ENCODE peak calls at places on chromosomes 7 and 10, in five cellular contexts. One of them, this sample, is unnamed.
A peak's percentile ranks its signal among the peaks of the same experiment; 100 is the strongest.

GRCh38 chr7:94409561-94409960 is 14.9 kb downstream of the COL1A2 start:
- DNase-seq in A549: no peak
- DNase-seq in stomach: no peak
- DNase-seq in GM12891: no peak
- DNase-seq in adrenal gland: no peak
- DNase-seq in this sample: no peak

GRCh38 chr10:129933456-129934092 is 30.5 kb downstream of the EBF3 start:
- DNase-seq in adrenal gland: no peak
- DNase-seq in A549: no peak
- DNase-seq in stomach: no peak
- DNase-seq in GM12891: no peak
- DNase-seq in this sample: no peak

GRCh38 chr10:58667658-58668310 is 155.1 kb downstream of the BICC1 start:
- DNase-seq in adrenal gland: no peak
- DNase-seq in GM12891: no peak
- DNase-seq in stomach: no peak
- DNase-seq in A549: no peak
- DNase-seq in this sample: no peak

GRCh38 chr10:62019685-62020361 is 118.3 kb downstream of the ARID5B start:
- DNase-seq in A549: no peak
- DNase-seq in GM12891: no peak
- DNase-seq in stomach: no peak
- DNase-seq in adrenal gland: no peak
- DNase-seq in this sample: no peak

GRCh38 chr10:121598261-121599249 is at the start of gene FGFR2:
- DNase-seq in GM12891: peak; percentile 61
- DNase-seq in stomach: peak; percentile 87
- DNase-seq in adrenal gland: peak; percentile 88
- DNase-seq in A549: peak; percentile 82
- DNase-seq in this sample: peak; percentile 69

GRCh38 chr7:93120981-93121549 is 3.3 kb upstream of the SAMD9 start:
- DNase-seq in GM12891: no peak
- DNase-seq in adrenal gland: no peak
- DNase-seq in stomach: no peak
- DNase-seq in A549: no peak
- DNase-seq in this sample: no peak

GRCh38 chr7:116265881-116266280 is 55.5 kb downstream of the TES start:
- DNase-seq in adrenal gland: no peak
- DNase-seq in A549: no peak
- DNase-seq in stomach: no peak
- DNase-seq in GM12891: no peak
- DNase-seq in this sample: no peak

GRCh38 chr10:132851451-132851850 is 65.5 kb upstream of the NKX6-2 start:
- DNase-seq in GM12891: no peak
- DNase-seq in A549: no peak
- DNase-seq in stomach: peak; percentile 55
- DNase-seq in adrenal gland: no peak
- DNase-seq in this sample: no peak

GRCh38 chr10:59808896-59809643 is 55.8 kb upstream of the MRLN start:
- DNase-seq in adrenal gland: peak; percentile 92
- DNase-seq in GM12891: peak; percentile 7
- DNase-seq in stomach: peak; percentile 77
- DNase-seq in A549: peak; percentile 51
- DNase-seq in this sample: peak; percentile 52

GRCh38 chr7:47783456-47784240 is 164.6 kb downstream of the PKD1L1 start:
- DNase-seq in adrenal gland: peak; percentile 70
- DNase-seq in GM12891: no peak
- DNase-seq in A549: peak; percentile 40
- DNase-seq in stomach: no peak
- DNase-seq in this sample: no peak

GRCh38 chr7:4631664-4632171 is 50.4 kb upstream of the FOXK1 start:
- DNase-seq in stomach: peak; percentile 73
- DNase-seq in GM12891: no peak
- DNase-seq in adrenal gland: peak; percentile 91
- DNase-seq in A549: peak; percentile 98
- DNase-seq in this sample: peak; percentile 96

GRCh38 chr7:2909471-2910039 is 65.4 kb upstream of the GNA12 start:
- DNase-seq in GM12891: no peak
- DNase-seq in A549: no peak
- DNase-seq in adrenal gland: no peak
- DNase-seq in stomach: no peak
- DNase-seq in this sample: no peak

GRCh38 chr7:7972128-7972527 is 3.5 kb downstream of the GLCCI1 start:
- DNase-seq in A549: no peak
- DNase-seq in GM12891: no peak
- DNase-seq in adrenal gland: no peak
- DNase-seq in stomach: no peak
- DNase-seq in this sample: no peak

GRCh38 chr10:78657622-78658165 is 411.1 kb upstream of the ZMIZ1 start:
- DNase-seq in stomach: peak; percentile 88
- DNase-seq in GM12891: peak; percentile 59
- DNase-seq in A549: peak; percentile 81
- DNase-seq in adrenal gland: peak; percentile 87
- DNase-seq in this sample: peak; percentile 84

GRCh38 chr7:139034855-139035587 is 821 bp downstream of the ZC3HAV1L start:
- DNase-seq in GM12891: peak; percentile 60
- DNase-seq in adrenal gland: no peak
- DNase-seq in stomach: no peak
- DNase-seq in A549: peak; percentile 85
- DNase-seq in this sample: no peak

GRCh38 chr7:139034336-139034735 is 1.5 kb downstream of the ZC3HAV1L start:
- DNase-seq in A549: peak; percentile 31
- DNase-seq in stomach: no peak
- DNase-seq in adrenal gland: no peak
- DNase-seq in GM12891: no peak
- DNase-seq in this sample: no peak

GRCh38 chr7:139036901-139037300 is 1.1 kb upstream of the ZC3HAV1L start:
- DNase-seq in adrenal gland: no peak
- DNase-seq in GM12891: no peak
- DNase-seq in A549: no peak
- DNase-seq in stomach: no peak
- DNase-seq in this sample: no peak

GRCh38 chr7:139033346-139034114 is 2.3 kb downstream of the ZC3HAV1L start:
- DNase-seq in stomach: no peak
- DNase-seq in GM12891: no peak
- DNase-seq in A549: no peak
- DNase-seq in adrenal gland: no peak
- DNase-seq in this sample: no peak

GRCh38 chr7:139035588-139036353 is at the start of gene ZC3HAV1L:
- DNase-seq in GM12891: peak; percentile 79
- DNase-seq in adrenal gland: peak; percentile 56
- DNase-seq in stomach: peak; percentile 60
- DNase-seq in A549: peak; percentile 90
- DNase-seq in this sample: no peak
- TF ChIP-seq POLR2A in GM12891: peak; percentile 70
- TF ChIP-seq POLR2A in adrenal gland: peak; percentile 45
- TF ChIP-seq POLR2A in stomach: no peak
- TF ChIP-seq POLR2A in A549: peak; percentile 94
- TF ChIP-seq POLR2A in this sample: peak; percentile 52

DNA sequence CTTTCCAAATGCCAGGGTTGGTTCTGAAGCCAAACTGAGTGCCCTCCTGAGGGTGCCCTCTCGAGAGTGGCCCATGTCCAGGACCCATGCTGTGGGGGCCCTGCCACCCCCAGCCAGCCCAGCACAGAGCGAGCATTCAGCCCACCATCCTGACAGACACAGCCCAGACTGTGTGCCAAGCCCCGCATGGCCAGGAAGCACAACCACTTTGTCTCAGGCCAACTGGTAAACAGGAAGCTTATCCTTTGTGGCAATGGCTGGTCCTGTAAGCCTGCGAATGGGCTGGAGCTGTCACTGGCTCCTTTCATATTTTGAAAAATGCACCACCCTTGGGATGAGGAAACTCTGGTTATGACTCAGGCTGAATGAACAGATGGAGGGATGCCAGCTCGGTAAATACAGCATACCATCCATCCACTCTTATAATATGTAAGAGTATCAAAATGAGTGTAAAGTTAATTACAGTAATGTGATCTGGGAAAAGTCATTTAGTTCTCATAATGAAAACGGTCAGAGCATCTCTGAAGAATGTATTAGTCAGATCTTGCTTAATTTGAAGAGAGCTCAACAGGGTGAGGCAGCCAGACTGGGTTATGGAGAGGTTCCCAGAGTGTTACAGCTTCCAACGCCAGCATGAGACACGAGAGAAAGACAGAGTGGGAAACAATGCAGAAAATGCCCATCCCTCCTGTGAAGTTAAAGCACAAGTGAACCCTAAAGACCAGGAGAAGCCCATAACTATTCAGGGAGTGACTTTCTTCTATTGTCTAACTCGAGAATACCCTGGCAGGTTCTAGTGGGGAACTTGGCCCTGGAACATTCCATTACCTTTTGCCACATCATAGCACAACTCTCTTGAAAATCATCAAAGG is 65.1 kb downstream of the STK17A start:
- DNase-seq in adrenal gland: peak; percentile 88
- DNase-seq in stomach: peak; percentile 71
- DNase-seq in GM12891: no peak
- DNase-seq in A549: peak; percentile 66
- DNase-seq in this sample: peak; percentile 71
- TF ChIP-seq POLR2A in adrenal gland: peak; percentile 48
- TF ChIP-seq POLR2A in stomach: no peak
- TF ChIP-seq POLR2A in GM12891: no peak
- TF ChIP-seq POLR2A in A549: no peak
- TF ChIP-seq POLR2A in this sample: peak; percentile 86

GRCh38 chr10:71254834-71255539 is 42.6 kb downstream of the UNC5B start:
- DNase-seq in GM12891: no peak
- DNase-seq in stomach: no peak
- DNase-seq in A549: no peak
- DNase-seq in adrenal gland: no peak
- DNase-seq in this sample: no peak
- TF ChIP-seq POLR2A in GM12891: no peak
- TF ChIP-seq POLR2A in stomach: no peak
- TF ChIP-seq POLR2A in A549: no peak
- TF ChIP-seq POLR2A in adrenal gland: no peak
- TF ChIP-seq POLR2A in this sample: no peak

GRCh38 chr10:110498087-110498981 is 627 bp downstream of the DUSP5 start:
- DNase-seq in GM12891: no peak
- DNase-seq in A549: no peak
- DNase-seq in adrenal gland: peak; percentile 77
- DNase-seq in stomach: peak; percentile 51
- DNase-seq in this sample: no peak
- TF ChIP-seq POLR2A in GM12891: no peak
- TF ChIP-seq POLR2A in A549: peak; percentile 17
- TF ChIP-seq POLR2A in adrenal gland: no peak
- TF ChIP-seq POLR2A in stomach: no peak
- TF ChIP-seq POLR2A in this sample: no peak